ENCODE peak calls at places on chromosome 16, in six cellular contexts. L is neuronal stem cell; W is prostate gland; Z is CD8-positive, alpha-beta memory T cell; V is ovary; H is heart left ventricle. B is an unnamed sample.

GRCh38 chr16:31335431-31335830 is 19.5 kb upstream of the ITGAX start:
- DNase-seq in L (no peak), W (no peak), Z (no peak), V (no peak), H (no peak), B (no peak)

GRCh38 chr16:54734156-54734555 is 196.5 kb upstream of the IRX5 start:
- DNase-seq in L (no peak), W (no peak), Z (no peak), V (no peak), H (no peak), B (no peak)

GRCh38 chr16:30786936-30787612 is at the start of gene ZNF629:
- DNase-seq in L (peak), W (peak), Z (no peak), V (peak), H (peak), B (no peak)

GRCh38 chr16:3266873-3267537 is 10.6 kb upstream of the MEFV start:
- DNase-seq in L (no peak), W (no peak), Z (no peak), V (no peak), H (no peak), B (peak)

GRCh38 chr16:29876578-29877249 is 13.7 kb upstream of the CDIPT start:
- DNase-seq in L (no peak), W (no peak), Z (peak), V (no peak), H (no peak), B (no peak)

GRCh38 chr16:27839419-27839818 is 224.1 kb downstream of the GSG1L start:
- DNase-seq in L (no peak), W (no peak), Z (no peak), V (no peak), H (no peak), B (no peak)

GRCh38 chr16:71882505-71883192 is 1.3 kb downstream of the ZNF821 start:
- DNase-seq in L (peak), W (peak), Z (peak), V (no peak), H (peak), B (peak)

GRCh38 chr16:535446-536405 is 8.2 kb downstream of the CAPN15 start:
- DNase-seq in L (no peak), W (no peak), Z (no peak), V (no peak), H (no peak), B (no peak)

GRCh38 chr16:5024632-5025031 is 9.1 kb downstream of the NAGPA start:
- DNase-seq in L (no peak), W (peak), Z (no peak), V (no peak), H (no peak), B (peak)

GRCh38 chr16:71472041-71472440 is 10.0 kb upstream of the ZNF23 start:
- DNase-seq in L (no peak), W (no peak), Z (no peak), V (no peak), H (no peak), B (no peak)

GRCh38 chr16:15487336-15488284 is 53.2 kb downstream of the BMERB1 start:
- DNase-seq in L (no peak), W (no peak), Z (no peak), V (no peak), H (no peak), B (no peak)

GRCh38 chr16:17451835-17452234 is 18.9 kb downstream of the XYLT1 start:
- DNase-seq in L (no peak), W (no peak), Z (no peak), V (no peak), H (no peak), B (no peak)

GRCh38 chr16:1899641-1900451 is 18.4 kb downstream of the HS3ST6 start:
- DNase-seq in L (no peak), W (peak), Z (no peak), V (no peak), H (no peak), B (no peak)

GRCh38 chr16:4085405-4085970 is 30.8 kb downstream of the ADCY9 start:
- DNase-seq in L (no peak), W (no peak), Z (no peak), V (no peak), H (no peak), B (no peak)

GRCh38 chr16:67884684-67885083 is at the start of gene NRN1L:
- DNase-seq in L (peak), W (peak), Z (no peak), V (peak), H (peak), B (no peak)

GRCh38 chr16:68247932-68248331 is 2.8 kb downstream of the PLA2G15 start:
- DNase-seq in L (no peak), W (no peak), Z (no peak), V (no peak), H (no peak), B (no peak)

GRCh38 chr16:68319185-68319908 is 8.5 kb downstream of the PRMT7 start:
- DNase-seq in L (no peak), W (no peak), Z (no peak), V (no peak), H (no peak), B (no peak)

DNA sequence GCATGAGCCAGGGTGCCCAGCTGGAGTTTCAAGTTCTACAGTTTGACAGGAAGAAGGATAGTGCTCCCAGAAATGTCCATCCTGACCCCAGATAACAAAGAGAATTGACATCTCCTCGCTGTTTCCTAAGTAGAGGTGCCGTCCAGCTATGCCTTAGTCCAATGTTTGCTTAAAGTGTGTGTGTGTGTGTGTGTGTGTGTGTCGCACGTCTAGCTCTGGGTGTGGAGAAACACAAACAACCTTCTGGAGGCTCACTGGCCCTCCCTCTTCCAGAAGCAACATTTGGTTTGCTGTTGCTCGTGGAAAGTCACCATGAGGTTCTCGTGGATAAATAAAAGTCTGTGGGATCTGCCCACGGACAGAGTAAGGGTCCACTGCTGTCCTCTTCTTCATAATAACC is 22.1 kb downstream of the EMP2 start:
- DNase-seq in L (no peak), W (peak), Z (no peak), V (no peak), H (no peak), B (no peak)
- H3K4me3 ChIP-seq in L (no peak), W (no peak), Z (no peak), V (no peak), H (peak), B (no peak)

GRCh38 chr16:82605863-82606620 is 20.7 kb upstream of the CDH13 start:
- DNase-seq in L (no peak), W (no peak), Z (no peak), V (no peak), H (no peak), B (no peak)
- H3K4me3 ChIP-seq in L (no peak), W (no peak), Z (no peak), V (no peak), H (no peak), B (no peak)

DNA sequence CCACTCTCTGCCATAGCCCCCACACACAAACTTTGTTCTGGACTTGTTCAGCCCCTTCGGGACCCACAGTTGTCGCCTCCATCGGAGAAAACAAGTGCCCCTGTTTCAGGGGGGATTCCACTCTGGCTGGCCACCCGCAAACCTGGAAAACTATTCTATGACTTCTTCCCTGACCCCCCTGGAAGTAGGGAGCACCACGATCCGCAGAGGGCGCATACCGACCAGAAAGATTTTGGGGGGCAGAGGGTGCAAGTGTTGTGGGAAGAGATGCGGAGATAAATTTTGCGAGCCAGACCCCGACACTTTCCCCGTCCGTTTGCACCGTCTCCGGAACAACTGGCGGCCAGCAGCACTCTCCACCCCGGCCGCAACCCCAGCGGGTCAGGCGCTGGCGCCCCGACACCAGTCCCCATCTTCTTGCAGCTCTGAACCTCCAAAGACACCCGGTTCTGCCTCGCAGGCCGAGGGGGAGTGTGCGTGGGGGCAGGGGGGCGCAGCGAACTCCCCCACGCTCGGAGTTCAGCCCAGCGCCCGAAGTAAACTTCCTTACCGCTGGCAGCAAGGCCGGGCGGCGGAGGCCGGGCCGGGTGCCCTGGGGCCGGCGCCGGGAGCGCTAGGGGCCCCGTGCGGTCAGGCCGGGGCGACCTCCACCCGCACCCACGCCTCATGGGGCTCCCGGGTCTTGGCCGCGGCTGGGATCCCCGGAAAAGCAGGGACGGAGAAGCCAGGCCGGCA is 744 bp downstream of the SALL1 start:
- DNase-seq in L (no peak), W (no peak), Z (no peak), V (peak), H (no peak), B (no peak)
- H3K4me3 ChIP-seq in L (peak), W (peak), Z (no peak), V (peak), H (peak), B (no peak)

DNA sequence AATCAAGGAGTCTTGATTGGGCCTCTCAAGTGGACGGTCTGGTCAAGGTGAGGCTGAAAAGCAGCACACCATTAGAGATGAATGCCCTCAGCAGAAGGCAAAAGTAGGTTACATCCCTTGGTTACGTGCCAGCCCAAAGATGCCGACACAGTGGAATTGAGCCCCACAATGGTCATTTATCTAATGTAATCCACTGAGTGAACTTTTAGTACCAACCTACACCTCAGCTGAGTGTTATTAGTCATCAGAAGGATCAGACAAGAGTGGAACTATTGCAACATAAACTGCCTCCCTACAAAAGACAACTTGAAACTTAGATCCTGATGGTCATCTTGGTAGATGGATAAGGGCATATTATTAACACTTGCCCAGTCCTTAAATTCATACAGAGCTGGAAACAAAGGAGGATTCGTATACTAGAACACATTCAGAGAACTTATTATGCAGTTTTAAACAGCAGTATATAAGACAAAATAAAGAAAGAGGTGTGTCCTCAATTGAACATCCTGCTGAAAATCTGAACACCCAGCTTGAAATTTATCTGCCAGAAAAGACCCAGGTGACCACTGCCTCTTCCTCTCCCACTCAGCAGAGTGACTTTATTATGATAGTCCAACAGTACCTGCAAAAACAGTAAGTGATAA is 2.8 kb downstream of the DCUN1D3 start:
- DNase-seq in L (no peak), W (no peak), Z (no peak), V (no peak), H (no peak), B (no peak)
- H3K4me3 ChIP-seq in L (no peak), W (no peak), Z (no peak), V (no peak), H (no peak), B (no peak)

GRCh38 chr16:80902306-80903154 is 98.1 kb upstream of the CDYL2 start:
- DNase-seq in L (no peak), W (no peak), Z (no peak), V (no peak), H (no peak), B (no peak)

GRCh38 chr16:80899804-80900592 is 95.6 kb upstream of the CDYL2 start:
- DNase-seq in L (no peak), W (peak), Z (no peak), V (peak), H (peak), B (no peak)

GRCh38 chr16:80896778-80897177 is 92.4 kb upstream of the CDYL2 start:
- DNase-seq in L (no peak), W (no peak), Z (no peak), V (no peak), H (no peak), B (no peak)

GRCh38 chr16:80903616-80904015 is 99.2 kb upstream of the CDYL2 start:
- DNase-seq in L (no peak), W (no peak), Z (no peak), V (no peak), H (no peak), B (no peak)

DNA sequence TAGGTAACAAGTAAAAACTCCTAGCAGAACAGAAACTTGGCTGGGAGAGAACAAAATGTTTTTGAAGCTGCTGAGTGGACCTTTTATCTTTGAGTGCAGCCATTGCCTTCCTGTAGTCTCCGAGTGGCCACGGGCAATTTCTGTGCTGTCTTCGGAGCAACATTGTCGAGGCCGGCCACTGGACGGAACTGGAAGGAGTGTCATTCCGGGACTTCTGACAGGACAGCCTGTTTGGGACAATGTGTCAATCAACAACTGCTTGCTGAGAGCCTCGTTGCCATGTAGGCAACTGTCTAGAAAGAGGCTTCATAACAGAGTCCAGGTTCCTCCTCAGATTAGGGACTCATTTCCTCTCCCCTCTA is 96.2 kb upstream of the CDYL2 start:
- DNase-seq in L (no peak), W (no peak), Z (no peak), V (no peak), H (no peak), B (no peak)
- H3K4me3 ChIP-seq in L (no peak), W (no peak), Z (no peak), V (no peak), H (peak), B (no peak)

DNA sequence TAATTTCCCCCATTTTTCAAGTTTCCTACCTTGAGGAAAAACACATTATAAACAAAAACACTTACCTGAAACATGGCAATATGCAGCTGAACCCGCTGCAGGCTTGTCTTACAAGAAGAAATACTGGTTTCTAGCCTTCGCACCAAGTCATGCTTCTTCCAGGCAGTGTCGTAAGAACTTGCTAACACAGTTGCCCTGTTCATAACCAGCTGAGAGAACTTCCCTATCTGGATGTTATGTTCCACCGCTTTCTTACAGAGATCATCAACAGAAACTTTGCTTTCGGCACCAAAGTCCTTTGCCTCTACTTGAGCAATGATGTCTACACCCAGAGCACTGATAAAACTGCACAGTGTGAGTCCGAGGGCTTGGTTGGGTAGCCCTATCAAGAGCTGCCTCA is 27.9 kb upstream of the ARL6IP1 start:
- DNase-seq in L (no peak), W (no peak), Z (no peak), V (no peak), H (no peak), B (no peak)
- H3K4me3 ChIP-seq in L (no peak), W (no peak), Z (no peak), V (no peak), H (no peak), B (no peak)

GRCh38 chr16:75263963-75264445 is 12.6 kb upstream of the BCAR1 start:
- DNase-seq in L (no peak), W (no peak), Z (no peak), V (peak), H (no peak), B (no peak)
- H3K4me3 ChIP-seq in L (peak), W (peak), Z (no peak), V (peak), H (peak), B (no peak)

DNA sequence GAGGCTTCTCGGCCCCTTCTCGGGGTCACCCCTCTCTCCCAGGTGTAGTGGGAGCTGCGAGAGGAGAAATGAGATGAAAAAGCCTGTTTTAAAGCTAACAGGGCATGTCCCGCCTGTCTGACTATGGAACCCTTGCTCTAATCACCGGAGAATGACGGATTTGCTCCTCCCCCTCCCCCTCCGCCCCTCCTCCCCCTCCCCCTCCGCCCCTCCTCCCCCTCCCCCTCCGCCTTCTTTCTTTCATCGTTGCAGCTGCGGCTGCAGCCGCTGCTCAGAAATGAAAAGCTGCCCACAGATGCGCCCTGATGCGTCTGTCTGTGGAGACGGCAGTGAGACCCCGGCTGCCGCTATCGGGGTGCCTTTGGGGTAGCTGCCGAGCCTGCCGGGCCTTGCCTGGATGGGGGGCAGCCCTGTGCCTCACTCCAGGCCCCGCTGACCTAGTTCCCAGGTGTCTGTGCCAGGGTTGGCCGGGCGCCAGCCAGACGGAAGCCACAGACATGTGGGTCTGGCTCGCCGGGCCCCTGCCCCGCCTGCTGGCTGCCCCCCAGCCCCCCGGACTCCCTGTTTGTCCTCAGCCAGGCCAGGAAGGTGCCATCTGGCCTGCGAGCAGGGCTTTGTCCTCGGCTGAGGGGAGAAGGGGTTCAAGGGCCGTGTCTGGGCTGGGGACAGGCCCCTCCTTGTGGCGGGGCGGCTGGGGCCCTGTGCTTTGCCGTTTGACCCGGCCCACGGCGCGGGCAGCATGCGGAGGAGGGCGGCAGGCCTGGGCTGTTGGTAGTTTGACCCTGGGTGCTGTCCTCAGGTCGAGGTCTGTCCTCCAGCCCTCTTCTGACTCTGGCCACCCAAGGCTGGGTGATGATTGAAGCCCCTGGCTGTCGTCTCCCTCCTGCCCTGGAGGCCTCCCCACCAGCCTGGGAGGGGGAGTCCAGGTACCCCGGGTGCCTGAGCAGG is 37.6 kb downstream of the GINS2 start:
- DNase-seq in L (no peak), W (no peak), Z (no peak), V (peak), H (peak), B (no peak)
- H3K4me3 ChIP-seq in L (no peak), W (no peak), Z (no peak), V (no peak), H (no peak), B (no peak)

GRCh38 chr16:19963306-19963705 is 78.7 kb upstream of the GPRC5B start:
- DNase-seq in L (no peak), W (peak), Z (no peak), V (no peak), H (peak), B (no peak)

GRCh38 chr16:19959736-19960135 is 75.1 kb upstream of the GPRC5B start:
- DNase-seq in L (no peak), W (no peak), Z (no peak), V (no peak), H (no peak), B (no peak)

GRCh38 chr16:19960183-19960582 is 75.5 kb upstream of the GPRC5B start:
- DNase-seq in L (no peak), W (no peak), Z (no peak), V (no peak), H (no peak), B (no peak)
- H3K4me3 ChIP-seq in L (no peak), W (no peak), Z (no peak), V (no peak), H (no peak), B (no peak)

DNA sequence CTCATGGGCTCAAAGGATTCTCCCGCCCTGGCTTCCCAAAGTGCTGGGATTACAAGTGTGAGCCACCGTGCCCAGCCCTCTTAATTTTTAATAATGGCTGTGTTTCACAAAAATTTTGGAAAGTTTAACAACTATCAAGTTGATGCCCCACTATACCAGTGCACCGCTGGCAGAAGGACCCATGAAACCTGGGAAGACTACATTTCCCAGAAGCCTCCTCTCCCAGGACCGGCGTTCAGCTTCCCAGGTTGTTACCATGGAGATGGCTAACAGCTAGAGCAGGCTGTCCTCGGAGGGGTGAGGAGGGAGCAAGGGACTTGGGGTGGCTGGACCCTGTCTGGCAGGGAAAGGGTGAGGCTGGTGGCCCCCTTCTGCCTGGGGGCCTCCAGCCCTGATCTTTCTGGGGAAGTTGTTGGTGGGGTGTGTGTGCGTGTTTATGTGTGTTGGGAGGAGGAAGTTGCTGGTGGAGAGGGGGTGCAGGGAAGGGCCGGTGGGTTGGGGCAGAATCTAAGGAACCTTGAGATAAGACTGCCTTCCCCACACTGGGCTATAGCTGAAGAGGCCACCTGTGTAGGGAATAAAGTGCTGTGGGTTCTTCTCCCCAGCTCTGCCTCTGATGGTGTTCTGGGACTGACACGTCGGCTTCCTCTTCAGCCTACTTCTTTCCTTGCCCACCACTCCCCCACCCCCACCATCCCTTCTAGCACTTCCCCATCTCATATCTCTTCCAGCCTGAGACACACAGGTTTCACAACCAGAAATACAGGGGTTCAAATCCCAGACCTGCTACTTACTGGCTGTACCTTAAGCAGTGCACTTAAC is at the start of gene DRC7:
- DNase-seq in L (peak), W (no peak), Z (no peak), V (no peak), H (peak), B (peak)
- H3K4me3 ChIP-seq in L (no peak), W (no peak), Z (no peak), V (no peak), H (peak), B (peak)

B was measured in Jurkat, Clone E6-1.